ENCODE peak calls at places on chromosomes 6 and 20, in five cellular contexts. N, B, U, I and V are unnamed samples.

GRCh38 chr20:4592316-4593148 is 129.2 kb upstream of the PRND start:
- DNase-seq in N (peak), B (peak), U (peak), I (peak), V (peak)

GRCh38 chr6:169997930-169998218 is 246.5 kb downstream of the ERMARD start:
- DNase-seq in N (no peak), B (no peak), U (no peak), I (no peak), V (no peak)

GRCh38 chr20:25320035-25320800 is 70.4 kb downstream of the ABHD12 start:
- DNase-seq in N (no peak), B (no peak), U (no peak), I (no peak), V (no peak)

GRCh38 chr6:170096191-170096802 is 194.6 kb downstream of the DLL1 start:
- DNase-seq in N (no peak), B (no peak), U (no peak), I (no peak), V (no peak)

GRCh38 chr6:15659181-15659580 is 3.6 kb downstream of the DTNBP1 start:
- DNase-seq in N (no peak), B (no peak), U (no peak), I (no peak), V (no peak)

GRCh38 chr20:53281557-53282117 is 309.5 kb downstream of the TSHZ2 start:
- DNase-seq in N (no peak), B (no peak), U (no peak), I (no peak), V (no peak)

GRCh38 chr6:105886812-105887513 is 199.2 kb upstream of the PRDM1 start:
- DNase-seq in N (no peak), B (no peak), U (no peak), I (no peak), V (no peak)

GRCh38 chr6:3229566-3230274 is 2.3 kb upstream of the TUBB2B start:
- DNase-seq in N (no peak), B (no peak), U (peak), I (peak), V (peak)

GRCh38 chr6:95203153-95203754 is 374.1 kb upstream of the MANEA start:
- DNase-seq in N (no peak), B (no peak), U (peak), I (no peak), V (peak)

GRCh38 chr6:155026366-155027045 is 31.4 kb downstream of the TIAM2 start:
- DNase-seq in N (no peak), B (no peak), U (no peak), I (no peak), V (no peak)

GRCh38 chr20:8375898-8376297 is 243.8 kb downstream of the PLCB1 start:
- DNase-seq in N (no peak), B (no peak), U (no peak), I (no peak), V (no peak)

GRCh38 chr20:59453634-59454241 is 150.6 kb upstream of the PHACTR3 start:
- DNase-seq in N (no peak), B (no peak), U (no peak), I (no peak), V (no peak)

GRCh38 chr6:142322504-142323198 is 20.8 kb downstream of the ADGRG6 start:
- DNase-seq in N (no peak), B (no peak), U (no peak), I (peak), V (peak)

GRCh38 chr6:116542426-116542825 is 3.1 kb downstream of the TRAPPC3L start:
- DNase-seq in N (no peak), B (no peak), U (no peak), I (no peak), V (no peak)

GRCh38 chr20:58675641-58676040 is 17.0 kb upstream of the NPEPL1 start:
- DNase-seq in N (no peak), B (no peak), U (no peak), I (no peak), V (no peak)

GRCh38 chr6:37019065-37019450 is 13.6 kb downstream of the FGD2 start:
- DNase-seq in N (no peak), B (no peak), U (no peak), I (peak), V (peak)

GRCh38 chr6:56595490-56596122 is 47.1 kb downstream of the DST start:
- DNase-seq in N (peak), B (no peak), U (peak), I (peak), V (peak)

GRCh38 chr6:89353702-89354392 is 1.3 kb upstream of the UBE2J1 start:
- DNase-seq in N (no peak), B (no peak), U (no peak), I (peak), V (peak)

GRCh38 chr6:49336514-49337131 is 126.4 kb downstream of the MMUT start:
- DNase-seq in N (no peak), B (no peak), U (peak), I (no peak), V (no peak)

GRCh38 chr6:89146748-89147715 is 1.2 kb downstream of the PM20D2 start:
- DNase-seq in N (no peak), B (no peak), U (peak), I (no peak), V (no peak)

GRCh38 chr6:3542032-3542640 is 85.3 kb upstream of the SLC22A23 start:
- DNase-seq in N (no peak), B (no peak), U (no peak), I (peak), V (peak)

GRCh38 chr20:50635676-50636600 is 55.4 kb downstream of the RIPOR3 start:
- DNase-seq in N (peak), B (peak), U (peak), I (peak), V (peak)

GRCh38 chr6:143531720-143532504 is 20.4 kb upstream of the FUCA2 start:
- DNase-seq in N (no peak), B (no peak), U (no peak), I (no peak), V (no peak)

GRCh38 chr6:2891768-2892170 is 11.3 kb downstream of the SERPINB9 start:
- DNase-seq in N (peak), B (peak), U (no peak), I (no peak), V (no peak)

GRCh38 chr6:159378361-159378760 is 209.2 kb downstream of the FNDC1 start:
- DNase-seq in N (no peak), B (no peak), U (no peak), I (no peak), V (no peak)

GRCh38 chr6:16803294-16804006 is 42.2 kb upstream of the ATXN1 start:
- DNase-seq in N (no peak), B (no peak), U (peak), I (no peak), V (peak)

GRCh38 chr6:115666997-115667396 is 393.7 kb downstream of the FRK start:
- DNase-seq in N (no peak), B (no peak), U (peak), I (no peak), V (no peak)

GRCh38 chr6:73636048-73636447 is 17.7 kb downstream of the SLC17A5 start:
- DNase-seq in N (no peak), B (no peak), U (no peak), I (no peak), V (no peak)

GRCh38 chr20:25309395-25310267 is 61.7 kb downstream of the PYGB start:
- DNase-seq in N (no peak), B (no peak), U (no peak), I (no peak), V (peak)